ENCODE peak calls at places on chromosome 19, in ten cellular contexts. Z is LoVo; C is C1 segment of cervical spinal cord; G is Jurkat, Clone E6-1; N is stimulated activated CD8-positive, alpha-beta memory T cell treated with anti-CD3 and anti-CD28 coated beads, Interleukin-12 subunit alpha, Interleukin-12 subunit beta, amount 100 ng/mL, for 4 hours; E is HCT116; X is activated effector memory CD4-positive, alpha-beta T cell treated with anti-CD3 and anti-CD28 coated beads, Interleukin-2, amount 50 U/mL, for 16 hours; M is NCI-H748 treated with DMSO at 0.1 percent for 48 hours; H is AG10803; Y is NCI-H2029 treated with DMSO at 0.1 percent for 48 hours. K is an unnamed sample.

GRCh38 chr19:12720851-12721655 is 2.7 kb downstream of the TNPO2 start:
- DNase-seq in Z (no peak), C (no peak), G (no peak), N (no peak), E (no peak), X (peak), M (no peak), H (peak), Y (no peak), K (peak)

GRCh38 chr19:41930322-41930722 is 2.1 kb upstream of the ERFL start:
- DNase-seq in Z (no peak), C (no peak), G (peak), N (no peak), E (no peak), X (no peak), M (no peak), H (no peak), Y (no peak), K (no peak)

GRCh38 chr19:51256053-51256682 is 5.3 kb downstream of the SIGLECL1 start:
- DNase-seq in Z (no peak), C (no peak), G (no peak), N (no peak), E (no peak), X (no peak), M (no peak), H (no peak), Y (no peak), K (no peak)

GRCh38 chr19:54096642-54097106 is 3.9 kb downstream of the OSCAR start:
- DNase-seq in Z (no peak), C (no peak), G (peak), N (peak), E (peak), X (no peak), M (peak), H (peak), Y (no peak), K (peak)

GRCh38 chr19:52640916-52641315 is 2.8 kb upstream of the ZNF83 start:
- DNase-seq in Z (no peak), C (no peak), G (no peak), N (no peak), E (no peak), X (no peak), M (no peak), H (peak), Y (no peak), K (peak)

GRCh38 chr19:13838943-13839192 is 38.1 kb upstream of the NANOS3 start:
- DNase-seq in Z (no peak), C (no peak), G (no peak), N (no peak), E (no peak), X (no peak), M (no peak), H (no peak), Y (no peak), K (no peak)

GRCh38 chr19:33333615-33334014 is 31.3 kb upstream of the CEBPA start:
- DNase-seq in Z (no peak), C (no peak), G (no peak), N (no peak), E (no peak), X (no peak), M (no peak), H (no peak), Y (no peak), K (no peak)

GRCh38 chr19:48739835-48740704 is at the start of gene RASIP1:
- DNase-seq in Z (no peak), C (no peak), G (no peak), N (no peak), E (no peak), X (no peak), M (no peak), H (no peak), Y (no peak), K (no peak)

GRCh38 chr19:21487969-21488368 is 17.4 kb upstream of the ZNF429 start:
- DNase-seq in Z (no peak), C (no peak), G (no peak), N (no peak), E (no peak), X (no peak), M (no peak), H (no peak), Y (no peak), K (no peak)

GRCh38 chr19:10230904-10231623 is at the start of gene S1PR2:
- DNase-seq in Z (peak), C (no peak), G (peak), N (peak), E (peak), X (peak), M (peak), H (peak), Y (peak), K (peak)

GRCh38 chr19:1453525-1454371 is 3.8 kb downstream of the APC2 start:
- DNase-seq in Z (no peak), C (peak), G (no peak), N (no peak), E (no peak), X (no peak), M (no peak), H (peak), Y (no peak), K (peak)

GRCh38 chr19:44789943-44790467 is 12.3 kb downstream of the CBLC start:
- DNase-seq in Z (no peak), C (no peak), G (no peak), N (no peak), E (no peak), X (no peak), M (no peak), H (no peak), Y (no peak), K (peak)

GRCh38 chr19:3576696-3577443 is 4.1 kb downstream of the HMG20B start:
- DNase-seq in Z (no peak), C (peak), G (no peak), N (no peak), E (no peak), X (no peak), M (no peak), H (peak), Y (no peak), K (peak)

GRCh38 chr19:19533826-19534225 is 4.2 kb upstream of the CILP2 start:
- DNase-seq in Z (no peak), C (no peak), G (no peak), N (no peak), E (no peak), X (no peak), M (no peak), H (no peak), Y (no peak), K (no peak)

GRCh38 chr19:14300281-14300680 is 81.0 kb upstream of the ADGRE5 start:
- DNase-seq in Z (no peak), C (no peak), G (no peak), N (no peak), E (peak), X (no peak), M (peak), H (no peak), Y (no peak), K (no peak)

GRCh38 chr19:43820861-43821215 is 6.3 kb upstream of the ZNF283 start:
- DNase-seq in Z (no peak), C (no peak), G (no peak), N (no peak), E (no peak), X (no peak), M (no peak), H (no peak), Y (no peak), K (no peak)

GRCh38 chr19:29694669-29695627 is 20.1 kb downstream of the C19orf12 start:
- DNase-seq in Z (peak), C (peak), G (peak), N (peak), E (no peak), X (peak), M (peak), H (peak), Y (peak), K (peak)

GRCh38 chr19:29587518-29587986 is 18.5 kb upstream of the POP4 start:
- DNase-seq in Z (no peak), C (no peak), G (peak), N (peak), E (no peak), X (peak), M (no peak), H (peak), Y (no peak), K (peak)

GRCh38 chr19:5002143-5002542 is 33.2 kb downstream of the KDM4B start:
- DNase-seq in Z (peak), C (no peak), G (no peak), N (no peak), E (peak), X (no peak), M (no peak), H (peak), Y (no peak), K (peak)

GRCh38 chr19:42069619-42070293 is at the start of gene GRIK5:
- DNase-seq in Z (no peak), C (no peak), G (no peak), N (no peak), E (no peak), X (no peak), M (no peak), H (no peak), Y (no peak), K (peak)

GRCh38 chr19:6065685-6066365 is 44.5 kb downstream of the RFX2 start:
- DNase-seq in Z (peak), C (no peak), G (peak), N (peak), E (no peak), X (peak), M (peak), H (peak), Y (peak), K (peak)

GRCh38 chr19:55777528-55777927 is 8.6 kb downstream of the RFPL4AL1 start:
- DNase-seq in Z (no peak), C (no peak), G (no peak), N (no peak), E (peak), X (no peak), M (peak), H (no peak), Y (no peak), K (no peak)

GRCh38 chr19:19451429-19452240 is 46.2 kb downstream of the GATAD2A start:
- DNase-seq in Z (no peak), C (no peak), G (no peak), N (no peak), E (no peak), X (peak), M (no peak), H (peak), Y (no peak), K (no peak)

GRCh38 chr19:53332484-53332883 is 1.1 kb upstream of the ZNF845 start:
- DNase-seq in Z (no peak), C (no peak), G (no peak), N (no peak), E (no peak), X (no peak), M (no peak), H (no peak), Y (no peak), K (no peak)

GRCh38 chr19:12723643-12724426 is at the start of gene TNPO2:
- DNase-seq in Z (peak), C (peak), G (peak), N (peak), E (peak), X (peak), M (peak), H (peak), Y (peak), K (peak)

GRCh38 chr19:46372901-46373572 is 26.1 kb downstream of the PPP5C start:
- DNase-seq in Z (no peak), C (no peak), G (no peak), N (no peak), E (no peak), X (no peak), M (no peak), H (peak), Y (no peak), K (peak)

GRCh38 chr19:42271861-42272534 is 2.9 kb downstream of the CIC start:
- DNase-seq in Z (no peak), C (no peak), G (no peak), N (no peak), E (no peak), X (peak), M (no peak), H (no peak), Y (no peak), K (no peak)

GRCh38 chr19:31220540-31220939 is 128.7 kb downstream of the TSHZ3 start:
- DNase-seq in Z (no peak), C (no peak), G (peak), N (no peak), E (no peak), X (peak), M (no peak), H (no peak), Y (no peak), K (no peak)